ENCODE peak calls at places on chromosome 17, in eight cellular contexts. T is A549, R is A673, C is pancreas, G is uterus, Q is hepatocyte, H is IMR-90, N is spleen. E is an unnamed sample.
A peak's percentile ranks its signal among the peaks of the same experiment; 100 is the strongest.

GRCh38 chr17:3771140-3771539 is 29.8 kb downstream of the ITGAE start:
- DNase-seq in T (no peak), R (no peak), C (no peak), G (no peak), Q (no peak), H (no peak), N (no peak), E (no peak)

GRCh38 chr17:34107019-34107418 is 148.1 kb upstream of the CCL2 start:
- DNase-seq in T (no peak), R (no peak), C (no peak), G (no peak), Q (no peak), H (no peak), N (no peak), E (no peak)

GRCh38 chr17:19948100-19948943 is 29.3 kb downstream of the AKAP10 start:
- DNase-seq in T (peak; percentile 21), R (peak; percentile 25), C (no peak), G (no peak), Q (no peak), H (no peak), N (no peak), E (no peak)

GRCh38 chr17:50640701-50641338 is 6.1 kb downstream of the ABCC3 start:
- DNase-seq in T (no peak), R (no peak), C (no peak), G (no peak), Q (no peak), H (no peak), N (no peak), E (no peak)

GRCh38 chr17:50986989-50987660 is 121.0 kb upstream of the TOB1 start:
- DNase-seq in T (no peak), R (no peak), C (no peak), G (no peak), Q (no peak), H (peak; percentile 79), N (no peak), E (no peak)

GRCh38 chr17:15469260-15469659 is 1.8 kb upstream of the CDRT4 start:
- DNase-seq in T (no peak), R (peak; percentile 21), C (no peak), G (no peak), Q (no peak), H (peak; percentile 52), N (no peak), E (no peak)

GRCh38 chr17:44331249-44331760 is 6.7 kb upstream of the SLC25A39 start:
- DNase-seq in T (peak; percentile 84), R (peak; percentile 61), C (peak; percentile 65), G (peak; percentile 58), Q (peak; percentile 91), H (peak; percentile 58), N (peak; percentile 77), E (no peak)

GRCh38 chr17:66567234-66568170 is 265.1 kb downstream of the PRKCA start:
- DNase-seq in T (peak; percentile 78), R (peak; percentile 76), C (peak; percentile 56), G (peak; percentile 78), Q (peak; percentile 87), H (peak; percentile 88), N (peak; percentile 90), E (peak; percentile 63)

GRCh38 chr17:19410101-19410500 is 931 bp upstream of the RNF112 start:
- DNase-seq in T (no peak), R (no peak), C (no peak), G (no peak), Q (no peak), H (no peak), N (no peak), E (no peak)

DNA sequence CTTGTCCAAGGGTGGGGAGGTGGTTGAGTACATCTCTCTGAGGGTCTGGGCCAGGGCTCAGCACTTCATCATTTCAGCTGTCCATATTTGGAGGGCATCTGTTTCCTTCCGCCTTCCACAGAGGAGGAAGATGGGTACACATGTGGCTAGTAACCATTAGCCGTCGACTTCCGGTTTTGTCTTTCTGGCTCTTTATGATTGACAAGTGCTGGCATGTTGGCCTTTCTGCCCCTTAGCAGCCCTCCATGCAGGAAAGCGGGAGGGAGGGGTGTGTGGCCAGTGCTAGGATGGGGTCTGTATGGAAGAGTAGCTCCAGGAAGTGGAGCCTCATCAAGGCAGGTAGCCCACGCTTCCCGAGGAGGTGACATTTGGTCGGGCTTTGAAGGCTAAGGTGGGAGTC is 69.6 kb downstream of the RAI1 start:
- DNase-seq in T (no peak), R (no peak), C (no peak), G (no peak), Q (no peak), H (no peak), N (peak; percentile 84), E (no peak)
- H3K27ac ChIP-seq in T (peak overlapping the region; percentile 85), R (peak overlapping the region; percentile 89), C (no peak overlapping the region), G (peak overlapping the region; percentile 78), Q (peak overlapping the region; percentile 69), H (no peak overlapping the region), N (peak overlapping the region; percentile 89), E (peak overlapping the region; percentile 91)

DNA sequence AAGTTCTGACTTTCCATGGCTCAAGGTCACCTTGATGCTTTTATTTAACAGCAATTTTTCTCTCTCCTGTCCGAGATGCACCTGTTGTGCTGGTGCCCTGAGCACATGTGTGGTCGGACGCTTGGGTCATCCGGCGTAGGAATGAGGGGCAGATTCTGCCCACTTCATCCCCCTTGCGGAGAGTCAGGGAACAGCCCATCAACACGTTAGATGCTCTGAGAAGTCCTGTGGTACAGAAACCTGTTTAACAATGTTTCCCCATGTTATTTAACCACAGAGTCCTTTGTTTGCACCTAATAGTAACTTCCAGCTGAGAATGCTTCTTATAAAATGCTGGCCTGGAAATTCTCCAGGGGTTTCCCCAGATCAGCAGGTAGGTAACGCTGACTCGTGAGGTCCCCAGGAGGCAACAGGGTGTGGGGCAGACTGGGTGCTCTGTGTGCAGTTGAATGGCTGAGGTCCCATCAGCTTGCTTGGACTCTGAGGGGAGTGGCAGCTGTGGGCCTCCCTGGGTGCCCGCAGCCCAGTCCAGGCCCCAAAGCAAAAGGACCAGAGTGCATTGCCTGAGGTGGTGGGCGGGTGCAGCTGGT is 17.8 kb downstream of the DOC2B start:
- DNase-seq in T (no peak), R (no peak), C (no peak), G (no peak), Q (no peak), H (no peak), N (no peak), E (peak; percentile 28)
- TF ChIP-seq CTCF in T (peak; percentile 10), R (no peak), C (no peak), G (no peak), Q (no peak), H (no peak), N (no peak), E (peak; percentile 47)

DNA sequence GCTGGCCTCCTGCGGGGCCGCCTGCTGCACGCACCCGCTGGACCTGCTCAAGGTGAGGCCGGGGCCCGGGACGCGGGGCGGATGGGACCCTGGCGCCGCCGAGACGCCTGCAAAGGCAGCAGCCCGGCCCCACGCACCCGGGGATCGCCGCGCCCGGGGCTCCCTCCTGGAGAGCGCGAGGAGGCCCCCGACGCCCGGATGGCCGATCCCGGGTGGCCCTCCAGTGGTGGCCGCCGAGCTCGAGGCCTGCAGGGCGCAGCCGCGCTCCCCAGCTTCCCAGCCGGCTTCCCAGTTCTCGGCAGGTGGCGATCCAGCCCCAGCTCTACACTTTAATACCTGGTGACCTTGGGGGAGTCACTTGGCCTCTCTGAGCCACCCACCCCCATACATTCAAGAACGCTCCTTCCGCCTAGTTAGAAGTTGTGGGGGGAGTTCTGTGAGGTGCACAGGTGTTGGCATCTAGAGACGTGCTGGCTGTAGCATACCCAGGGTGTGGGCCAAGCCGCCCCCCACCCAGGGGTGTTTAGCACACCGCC is 452 bp downstream of the SLC25A10 start:
- DNase-seq in T (peak; percentile 77), R (no peak), C (peak; percentile 53), G (peak; percentile 17), Q (peak; percentile 81), H (no peak), N (no peak), E (no peak)
- H3K27ac ChIP-seq in T (peak overlapping the region; percentile 95), R (peak overlapping the region; percentile 84), C (peak overlapping the region; percentile 83), G (no peak overlapping the region), Q (peak overlapping the region; percentile 84), H (no peak overlapping the region), N (peak overlapping the region; percentile 81), E (peak overlapping the region; percentile 89)

DNA sequence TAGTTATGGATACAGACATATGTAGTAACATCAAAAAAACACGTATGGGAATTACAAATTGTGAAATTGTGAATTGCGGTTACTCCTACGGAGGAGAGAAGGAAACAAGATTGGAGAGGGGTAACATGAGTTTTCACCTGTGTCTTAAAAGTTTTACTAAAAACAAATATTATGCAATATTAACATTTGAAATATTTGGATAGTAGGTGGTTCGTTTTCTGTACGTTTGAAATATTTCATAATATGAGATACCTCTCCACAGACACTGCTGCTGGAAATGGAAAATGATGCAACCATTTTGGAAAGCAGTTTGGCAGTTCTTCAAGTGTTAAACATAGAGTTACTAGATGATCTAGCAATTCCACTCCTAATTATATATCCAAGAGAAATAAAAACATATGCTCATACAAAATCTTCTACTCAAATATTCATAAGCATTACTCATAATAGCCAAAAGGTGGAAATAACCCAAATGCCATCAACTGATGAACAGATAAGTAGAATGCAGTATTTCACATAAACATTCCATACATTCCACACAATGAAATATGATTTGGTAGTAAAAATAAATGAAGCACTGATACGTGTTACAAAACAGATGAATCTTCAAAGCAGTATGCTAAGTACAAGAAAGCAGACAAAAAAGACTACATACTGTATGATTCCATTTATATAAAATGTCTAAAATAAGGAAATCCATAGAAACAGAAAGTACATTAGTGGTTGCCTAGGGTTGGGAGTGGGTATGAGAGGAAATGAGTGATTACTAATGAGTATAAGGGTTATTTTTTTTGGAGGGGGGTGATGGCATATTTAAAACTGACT is 40.8 kb upstream of the ABCA10 start:
- DNase-seq in T (no peak), R (peak; percentile 54), C (no peak), G (no peak), Q (no peak), H (peak; percentile 66), N (no peak), E (peak; percentile 33)
- TF ChIP-seq CTCF in T (no peak), R (no peak), C (no peak), G (no peak), Q (no peak), H (no peak), N (no peak), E (no peak)

GRCh38 chr17:48541574-48542113 is 3.3 kb downstream of the HOXB2 start:
- DNase-seq in T (no peak), R (peak; percentile 78), C (no peak), G (peak; percentile 83), Q (peak; percentile 50), H (peak; percentile 69), N (no peak), E (no peak)
- H3K27ac ChIP-seq in T (no peak overlapping the region), R (peak overlapping the region; percentile 95), C (no peak overlapping the region), G (peak overlapping the region; percentile 97), Q (peak overlapping the region; percentile 96), H (peak overlapping the region; percentile 99), N (peak overlapping the region; percentile 89), E (no peak overlapping the region)